ENCODE peak calls at places on chromosomes 4 and X, in four cellular contexts. One of them, this sample, is unnamed.

GRCh38 chr4:152278505-152279301 is 257.2 kb downstream of the FBXW7 start:
- DNase-seq in progenitor cell of endocrine pancreas: no peak
- DNase-seq in esophagus squamous epithelium: no peak
- DNase-seq in AG10803: no peak
- DNase-seq in this sample: no peak

GRCh38 chr4:112170451-112170993 is 25.3 kb downstream of the FAM241A start:
- DNase-seq in progenitor cell of endocrine pancreas: no peak
- DNase-seq in esophagus squamous epithelium: no peak
- DNase-seq in AG10803: peak
- DNase-seq in this sample: no peak

GRCh38 chr4:1597021-1597931 is 86.8 kb downstream of the FAM53A start:
- DNase-seq in progenitor cell of endocrine pancreas: no peak
- DNase-seq in esophagus squamous epithelium: no peak
- DNase-seq in AG10803: no peak
- DNase-seq in this sample: no peak

GRCh38 chrX:107747596-107748161 is 27.9 kb downstream of the TSC22D3 start:
- DNase-seq in progenitor cell of endocrine pancreas: no peak
- DNase-seq in esophagus squamous epithelium: no peak
- DNase-seq in AG10803: peak
- DNase-seq in this sample: no peak

GRCh38 chrX:17944833-17945497 is 83.9 kb upstream of the RAI2 start:
- DNase-seq in progenitor cell of endocrine pancreas: no peak
- DNase-seq in esophagus squamous epithelium: no peak
- DNase-seq in AG10803: peak
- DNase-seq in this sample: no peak

GRCh38 chr4:189773909-189774308 is 166.8 kb upstream of the FRG1 start:
- DNase-seq in progenitor cell of endocrine pancreas: no peak
- DNase-seq in esophagus squamous epithelium: no peak
- DNase-seq in AG10803: peak
- DNase-seq in this sample: no peak

GRCh38 chr4:133151301-133151680 is 2.2 kb downstream of the PCDH10 start:
- DNase-seq in progenitor cell of endocrine pancreas: no peak
- DNase-seq in esophagus squamous epithelium: no peak
- DNase-seq in AG10803: no peak
- DNase-seq in this sample: no peak

GRCh38 chr4:139243448-139244365 is 36.3 kb downstream of the MGARP start:
- DNase-seq in progenitor cell of endocrine pancreas: no peak
- DNase-seq in esophagus squamous epithelium: no peak
- DNase-seq in AG10803: peak
- DNase-seq in this sample: no peak

GRCh38 chrX:144335402-144335801 is 451.5 kb downstream of the UBE2NL start:
- DNase-seq in progenitor cell of endocrine pancreas: no peak
- DNase-seq in esophagus squamous epithelium: no peak
- DNase-seq in AG10803: no peak
- DNase-seq in this sample: no peak

GRCh38 chr4:8275511-8275910 is 6.0 kb downstream of the HTRA3 start:
- DNase-seq in progenitor cell of endocrine pancreas: no peak
- DNase-seq in esophagus squamous epithelium: no peak
- DNase-seq in AG10803: no peak
- DNase-seq in this sample: no peak

GRCh38 chr4:67634741-67635140 is 66.2 kb downstream of the UBA6 start:
- DNase-seq in progenitor cell of endocrine pancreas: no peak
- DNase-seq in esophagus squamous epithelium: no peak
- DNase-seq in AG10803: no peak
- DNase-seq in this sample: no peak

GRCh38 chr4:75821966-75822365 is 80.3 kb downstream of the PPEF2 start:
- DNase-seq in progenitor cell of endocrine pancreas: no peak
- DNase-seq in esophagus squamous epithelium: no peak
- DNase-seq in AG10803: peak
- DNase-seq in this sample: no peak

GRCh38 chr4:53529025-53529424 is 62.3 kb downstream of the LNX1 start:
- DNase-seq in progenitor cell of endocrine pancreas: no peak
- DNase-seq in esophagus squamous epithelium: no peak
- DNase-seq in AG10803: no peak
- DNase-seq in this sample: no peak
- TF ChIP-seq CTCF in progenitor cell of endocrine pancreas: no peak
- TF ChIP-seq CTCF in esophagus squamous epithelium: no peak
- TF ChIP-seq CTCF in AG10803: no peak
- TF ChIP-seq CTCF in this sample: no peak

GRCh38 chr4:148776944-148777343 is 334.7 kb upstream of the NR3C2 start:
- DNase-seq in progenitor cell of endocrine pancreas: no peak
- DNase-seq in esophagus squamous epithelium: no peak
- DNase-seq in AG10803: peak
- DNase-seq in this sample: no peak

GRCh38 chr4:148782284-148782683 is 340.1 kb upstream of the NR3C2 start:
- DNase-seq in progenitor cell of endocrine pancreas: peak
- DNase-seq in esophagus squamous epithelium: no peak
- DNase-seq in AG10803: no peak
- DNase-seq in this sample: no peak

GRCh38 chr4:148779771-148780170 is 337.6 kb upstream of the NR3C2 start:
- DNase-seq in progenitor cell of endocrine pancreas: no peak
- DNase-seq in esophagus squamous epithelium: no peak
- DNase-seq in AG10803: no peak
- DNase-seq in this sample: no peak

GRCh38 chr4:148780426-148781005 is 338.3 kb upstream of the NR3C2 start:
- DNase-seq in progenitor cell of endocrine pancreas: no peak
- DNase-seq in esophagus squamous epithelium: no peak
- DNase-seq in AG10803: no peak
- DNase-seq in this sample: no peak

GRCh38 chr4:148778980-148779675 is 336.9 kb upstream of the NR3C2 start:
- DNase-seq in progenitor cell of endocrine pancreas: no peak
- DNase-seq in esophagus squamous epithelium: no peak
- DNase-seq in AG10803: peak
- DNase-seq in this sample: no peak
- TF ChIP-seq CTCF in progenitor cell of endocrine pancreas: no peak
- TF ChIP-seq CTCF in esophagus squamous epithelium: no peak
- TF ChIP-seq CTCF in AG10803: no peak
- TF ChIP-seq CTCF in this sample: no peak

DNA sequence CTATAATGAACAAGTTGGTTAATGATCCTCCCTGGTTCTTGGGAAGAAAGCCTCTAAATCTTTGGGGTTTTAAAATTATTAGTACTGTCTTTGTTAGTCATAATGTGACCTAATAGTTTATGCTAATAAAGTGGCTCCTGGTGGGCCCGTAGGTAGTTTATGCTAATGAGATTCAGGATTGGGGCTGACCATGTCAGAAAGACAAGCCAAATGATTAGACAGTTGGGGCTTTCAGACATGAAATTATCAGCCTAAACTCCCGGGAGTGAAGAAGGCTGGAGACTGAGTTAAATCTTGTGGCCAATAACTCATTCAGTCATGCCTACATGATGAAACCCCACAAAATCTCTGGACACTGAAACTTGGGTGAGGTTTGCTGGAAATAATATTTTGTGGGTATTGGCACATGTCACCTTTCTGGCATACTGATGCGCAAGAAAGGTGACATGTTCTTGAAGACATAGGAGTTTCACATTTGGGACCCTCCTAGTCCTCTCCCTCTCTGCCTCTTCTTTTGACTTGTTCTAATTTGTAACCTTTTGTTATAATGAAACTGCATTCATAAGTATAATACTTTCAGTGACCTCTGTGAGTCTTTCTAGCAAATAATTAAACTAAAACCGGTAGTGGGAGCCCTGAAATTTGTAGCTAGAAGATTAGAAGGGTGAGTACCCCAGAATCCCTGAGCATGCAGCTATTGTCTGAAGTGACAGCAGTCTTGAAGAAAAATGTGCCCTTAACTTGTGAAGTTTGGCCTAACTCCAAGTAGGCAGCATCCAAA is 196.8 kb upstream of the FSTL5 start:
- DNase-seq in progenitor cell of endocrine pancreas: no peak
- DNase-seq in esophagus squamous epithelium: no peak
- DNase-seq in AG10803: no peak
- DNase-seq in this sample: no peak
- TF ChIP-seq CTCF in progenitor cell of endocrine pancreas: no peak
- TF ChIP-seq CTCF in esophagus squamous epithelium: no peak
- TF ChIP-seq CTCF in AG10803: no peak
- TF ChIP-seq CTCF in this sample: no peak

GRCh38 chrX:80285131-80285773 is 135.0 kb upstream of the TENT5D start:
- DNase-seq in progenitor cell of endocrine pancreas: no peak
- DNase-seq in esophagus squamous epithelium: no peak
- DNase-seq in AG10803: peak
- DNase-seq in this sample: no peak
- TF ChIP-seq CTCF in progenitor cell of endocrine pancreas: peak
- TF ChIP-seq CTCF in esophagus squamous epithelium: no peak
- TF ChIP-seq CTCF in AG10803: peak
- TF ChIP-seq CTCF in this sample: no peak

GRCh38 chr4:159281781-159282180 is 178.9 kb downstream of the RAPGEF2 start:
- DNase-seq in progenitor cell of endocrine pancreas: no peak
- DNase-seq in esophagus squamous epithelium: no peak
- DNase-seq in AG10803: no peak
- DNase-seq in this sample: no peak
- TF ChIP-seq CTCF in progenitor cell of endocrine pancreas: no peak
- TF ChIP-seq CTCF in esophagus squamous epithelium: no peak
- TF ChIP-seq CTCF in AG10803: no peak
- TF ChIP-seq CTCF in this sample: no peak

DNA sequence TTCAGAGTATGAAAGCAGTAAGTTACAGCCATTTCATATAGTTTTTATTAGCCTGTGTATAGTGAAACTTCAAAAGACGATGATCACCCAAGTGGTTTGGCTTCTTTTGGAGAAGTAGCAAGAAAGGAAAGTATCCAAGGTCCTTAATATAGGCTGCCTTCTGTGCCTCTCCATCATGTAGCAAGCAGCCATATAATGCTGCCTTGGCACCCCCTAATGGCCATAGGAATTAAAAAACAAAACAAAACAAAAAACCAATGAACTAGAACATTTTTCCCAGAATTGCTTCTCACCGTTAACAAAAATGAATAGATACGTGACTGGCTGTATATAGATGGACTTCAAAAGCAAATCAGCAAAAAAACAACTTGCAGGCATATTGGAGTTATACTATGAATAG is 18.9 kb downstream of the LAMP2 start:
- DNase-seq in progenitor cell of endocrine pancreas: no peak
- DNase-seq in esophagus squamous epithelium: no peak
- DNase-seq in AG10803: peak
- DNase-seq in this sample: no peak
- TF ChIP-seq CTCF in progenitor cell of endocrine pancreas: peak
- TF ChIP-seq CTCF in esophagus squamous epithelium: no peak
- TF ChIP-seq CTCF in AG10803: peak
- TF ChIP-seq CTCF in this sample: peak

GRCh38 chrX:2875798-2876399 is 47.2 kb downstream of the GYG2 start:
- DNase-seq in progenitor cell of endocrine pancreas: no peak
- DNase-seq in esophagus squamous epithelium: no peak
- DNase-seq in AG10803: no peak
- DNase-seq in this sample: no peak
- TF ChIP-seq CTCF in progenitor cell of endocrine pancreas: peak
- TF ChIP-seq CTCF in esophagus squamous epithelium: peak
- TF ChIP-seq CTCF in AG10803: peak
- TF ChIP-seq CTCF in this sample: peak

DNA sequence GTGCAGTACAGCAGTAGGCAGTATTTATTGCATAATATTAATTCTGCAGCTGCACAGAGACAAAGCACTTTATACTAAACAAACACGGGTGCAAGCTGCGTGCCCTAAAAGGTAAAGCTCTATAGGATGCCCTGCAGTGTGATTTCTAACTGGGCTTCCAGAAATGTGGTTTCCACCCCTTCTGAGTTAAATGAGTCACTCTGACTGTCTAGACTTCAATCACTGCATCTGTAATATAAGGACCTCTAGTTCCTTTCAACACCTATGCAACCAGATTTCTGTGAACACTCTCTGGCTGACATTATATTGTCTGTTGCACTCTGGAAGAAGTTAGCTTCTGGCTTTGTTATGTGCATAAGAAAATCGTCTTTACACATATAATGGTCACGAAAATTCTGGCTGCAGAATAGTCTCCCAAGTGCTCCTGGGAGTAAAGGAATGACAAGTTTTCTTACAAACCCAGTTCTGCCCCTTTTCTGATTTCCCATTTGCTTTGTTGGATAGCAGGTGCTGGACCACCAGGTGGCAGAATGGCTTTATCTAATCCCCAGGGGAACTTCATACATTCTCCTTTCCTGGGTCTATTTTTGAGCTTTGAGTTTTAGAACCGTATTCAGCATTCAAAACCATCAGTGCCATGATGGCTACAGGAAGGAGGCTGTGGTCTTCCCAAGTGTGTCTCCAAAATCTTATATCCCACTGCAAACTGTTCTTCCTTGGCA is 842.2 kb downstream of the STIM2 start:
- DNase-seq in progenitor cell of endocrine pancreas: no peak
- DNase-seq in esophagus squamous epithelium: no peak
- DNase-seq in AG10803: no peak
- DNase-seq in this sample: no peak
- TF ChIP-seq CTCF in progenitor cell of endocrine pancreas: peak
- TF ChIP-seq CTCF in esophagus squamous epithelium: no peak
- TF ChIP-seq CTCF in AG10803: no peak
- TF ChIP-seq CTCF in this sample: no peak

GRCh38 chrX:129678176-129678880 is 23.6 kb upstream of the APLN start:
- DNase-seq in progenitor cell of endocrine pancreas: no peak
- DNase-seq in esophagus squamous epithelium: no peak
- DNase-seq in AG10803: peak
- DNase-seq in this sample: peak
- TF ChIP-seq CTCF in progenitor cell of endocrine pancreas: no peak
- TF ChIP-seq CTCF in esophagus squamous epithelium: peak
- TF ChIP-seq CTCF in AG10803: no peak
- TF ChIP-seq CTCF in this sample: peak